ENCODE peak calls at places on chromosomes 2 and 18, in ten cellular contexts. A is right atrium auricular region; L is left colon; H is NAMALWA; Q is H7; K is stimulated activated CD4-positive, alpha-beta T cell treated with anti-CD3 and anti-CD28 coated beads, TNF-alpha, amount 100 ng/mL, for 24 hours; V is left lung; T is kidney epithelial cell; W is fibroblast of the conjunctiva; Z is dorsolateral prefrontal cortex. N is an unnamed sample.

GRCh38 chr2:171365232-171365631 is 68.6 kb downstream of the METTL8 start:
- DNase-seq in K (no peak), H (no peak), T (no peak), Z (no peak), V (no peak), L (peak; percentile 19), W (no peak), Q (no peak), A (no peak), N (peak; percentile 22)

GRCh38 chr18:52216104-52216503 is 123.9 kb upstream of the DCC start:
- DNase-seq in Q (no peak), L (no peak), W (no peak), A (no peak), Z (no peak), V (no peak), T (no peak), H (no peak), K (no peak), N (no peak)

GRCh38 chr2:122734756-122735155 is 979.3 kb downstream of the TSN start:
- DNase-seq in L (no peak), V (no peak), T (peak; percentile 42), H (no peak), K (no peak), W (no peak), Q (peak; percentile 1), Z (no peak), A (no peak), N (no peak)

GRCh38 chr2:220795705-220796104 is 776.4 kb downstream of the EPHA4 start:
- DNase-seq in L (no peak), Q (no peak), H (no peak), V (no peak), A (no peak), T (no peak), Z (no peak), W (no peak), K (no peak), N (no peak)

GRCh38 chr2:165833156-165833555 is 39.1 kb upstream of the GALNT3 start:
- DNase-seq in K (no peak), A (no peak), W (peak; percentile 9), L (no peak), H (no peak), Z (no peak), V (no peak), Q (no peak), T (peak; percentile 43), N (peak; percentile 29)

GRCh38 chr2:63643486-63643885 is 54.7 kb downstream of the MDH1 start:
- DNase-seq in T (no peak), H (no peak), A (no peak), V (no peak), K (no peak), L (no peak), Z (no peak), Q (no peak), W (no peak), N (no peak)

GRCh38 chr2:228927028-228928010 is 343.8 kb downstream of the PID1 start:
- DNase-seq in K (no peak), H (no peak), A (no peak), Z (no peak), L (no peak), W (peak; percentile 48), V (no peak), Q (no peak), T (no peak), N (no peak)

GRCh38 chr2:26905341-26906198 is 57.6 kb downstream of the DPYSL5 start:
- DNase-seq in Z (no peak), A (no peak), T (no peak), Q (no peak), V (no peak), H (no peak), W (no peak), K (no peak), L (peak; percentile 20), N (no peak)

GRCh38 chr18:44729631-44730101 is 49.0 kb downstream of the SETBP1 start:
- DNase-seq in T (no peak), L (no peak), Q (no peak), K (no peak), W (no peak), H (no peak), Z (no peak), V (no peak), A (no peak), N (no peak)

GRCh38 chr2:9967053-9967775 is 15.7 kb downstream of the GRHL1 start:
- DNase-seq in K (no peak), W (no peak), H (peak; percentile 83), V (no peak), T (no peak), L (no peak), A (no peak), Q (no peak), Z (no peak), N (no peak)

GRCh38 chr2:3729786-3730185 is 26.4 kb downstream of the DCDC2C start:
- DNase-seq in V (no peak), A (no peak), T (no peak), W (no peak), H (no peak), K (no peak), L (no peak), Z (no peak), Q (no peak), N (no peak)

GRCh38 chr2:1245193-1245592 is 168.1 kb upstream of the TPO start:
- DNase-seq in Q (no peak), H (no peak), Z (no peak), W (no peak), V (no peak), A (no peak), K (no peak), L (no peak), T (no peak), N (no peak)

GRCh38 chr2:120964819-120965218 is 229.2 kb downstream of the GLI2 start:
- DNase-seq in K (no peak), H (no peak), L (no peak), A (no peak), T (no peak), W (no peak), V (no peak), Q (no peak), Z (no peak), N (peak; percentile 10)

GRCh38 chr2:109722026-109722425 is 72.1 kb upstream of the RGPD5 start:
- DNase-seq in L (peak; percentile 60), W (no peak), T (no peak), H (no peak), Q (no peak), K (no peak), A (peak; percentile 56), V (no peak), Z (no peak), N (no peak)